ENCODE peak calls at places on chromosomes 12 and 14, in four cellular contexts. T, Q, X and B are unnamed samples.

GRCh38 chr14:100612879-100613455 is 25.8 kb upstream of the BEGAIN start:
- DNase-seq in T (no peak), Q (no peak), X (no peak), B (no peak)

GRCh38 chr12:45381351-45381750 is 165.5 kb downstream of the ANO6 start:
- DNase-seq in T (no peak), Q (no peak), X (no peak), B (no peak)

GRCh38 chr14:29144598-29144997 is 378.0 kb downstream of the FOXG1 start:
- DNase-seq in T (no peak), Q (no peak), X (no peak), B (no peak)

GRCh38 chr14:68327231-68327630 is 465.6 kb downstream of the ZFP36L1 start:
- DNase-seq in T (no peak), Q (no peak), X (no peak), B (no peak)

GRCh38 chr12:27970391-27970980 is 2.0 kb downstream of the PTHLH start:
- DNase-seq in T (no peak), Q (peak; percentile 74), X (peak; percentile 51), B (no peak)

GRCh38 chr12:6824085-6824800 is 2.6 kb downstream of the GPR162 start:
- DNase-seq in T (no peak), Q (no peak), X (no peak), B (no peak)

GRCh38 chr14:39265741-39266588 is 32.2 kb downstream of the MIA2 start:
- DNase-seq in T (peak; percentile 58), Q (no peak), X (no peak), B (no peak)

GRCh38 chr14:90616881-90617280 is 199.3 kb downstream of the TTC7B start:
- DNase-seq in T (no peak), Q (no peak), X (no peak), B (no peak)

GRCh38 chr12:57473392-57473791 is 6.3 kb downstream of the ARHGAP9 start:
- DNase-seq in T (no peak), Q (no peak), X (no peak), B (no peak)

GRCh38 chr14:88974991-88975835 is 150.8 kb downstream of the TTC8 start:
- DNase-seq in T (no peak), Q (no peak), X (no peak), B (no peak)

GRCh38 chr12:131096681-131097181 is 143.0 kb downstream of the ADGRD1 start:
- DNase-seq in T (no peak), Q (no peak), X (no peak), B (no peak)

GRCh38 chr12:110636516-110636915 is 22.6 kb downstream of the TCTN1 start:
- DNase-seq in T (no peak), Q (no peak), X (no peak), B (no peak)

GRCh38 chr14:26730929-26731618 is 133.2 kb upstream of the NOVA1 start:
- DNase-seq in T (no peak), Q (peak; percentile 67), X (peak; percentile 67), B (peak; percentile 65)

GRCh38 chr12:123024819-123025391 is 44.4 kb downstream of the ARL6IP4 start:
- DNase-seq in T (no peak), Q (no peak), X (no peak), B (no peak)

GRCh38 chr14:28776482-28777266 is 10.1 kb downstream of the FOXG1 start:
- DNase-seq in T (no peak), Q (no peak), X (no peak), B (no peak)

GRCh38 chr14:77302926-77303325 is 17.8 kb downstream of the POMT2 start:
- DNase-seq in T (no peak), Q (no peak), X (peak; percentile 78), B (no peak)

GRCh38 chr12:51900323-51900889 is 6.9 kb upstream of the ACVRL1 start:
- DNase-seq in T (no peak), Q (no peak), X (no peak), B (no peak)

GRCh38 chr12:89263874-89264273 is 88.4 kb downstream of the DUSP6 start:
- DNase-seq in T (no peak), Q (no peak), X (peak; percentile 33), B (no peak)

GRCh38 chr14:87049886-87050820 is 942.8 kb downstream of the GALC start:
- DNase-seq in T (no peak), Q (peak; percentile 46), X (peak; percentile 90), B (peak; percentile 67)

GRCh38 chr12:52872644-52873384 is 24.0 kb upstream of the KRT78 start:
- DNase-seq in T (no peak), Q (no peak), X (no peak), B (no peak)

GRCh38 chr12:123384318-123384993 is 524 bp downstream of the KMT5A start:
- DNase-seq in T (no peak), Q (peak; percentile 52), X (peak; percentile 46), B (peak; percentile 22)

GRCh38 chr14:85921241-85921640 is 391.3 kb downstream of the FLRT2 start:
- DNase-seq in T (no peak), Q (no peak), X (no peak), B (peak; percentile 6)

GRCh38 chr12:129753596-129753995 is 150.2 kb downstream of the TMEM132D start:
- DNase-seq in T (no peak), Q (no peak), X (peak; percentile 27), B (no peak)

GRCh38 chr14:23602181-23603095 is 23.8 kb upstream of the JPH4 start:
- DNase-seq in T (no peak), Q (no peak), X (no peak), B (no peak)

GRCh38 chr14:69558774-69559173 is 15.9 kb downstream of the CCDC177 start:
- DNase-seq in T (no peak), Q (no peak), X (no peak), B (no peak)

GRCh38 chr14:69048456-69048855 is 69.4 kb upstream of the ACTN1 start:
- DNase-seq in T (no peak), Q (no peak), X (no peak), B (no peak)

GRCh38 chr12:130547480-130548155 is 168.5 kb downstream of the RIMBP2 start:
- DNase-seq in T (no peak), Q (no peak), X (no peak), B (no peak)

GRCh38 chr12:50222275-50222783 is 55.2 kb upstream of the CERS5 start:
- DNase-seq in T (peak; percentile 34), Q (peak; percentile 59), X (peak; percentile 94), B (peak; percentile 91)

GRCh38 chr12:50220357-50221061 is 53.3 kb upstream of the CERS5 start:
- DNase-seq in T (no peak), Q (peak; percentile 24), X (peak; percentile 47), B (peak; percentile 39)

GRCh38 chr12:50224026-50224692 is 57.0 kb upstream of the CERS5 start:
- DNase-seq in T (no peak), Q (peak; percentile 38), X (peak; percentile 85), B (peak; percentile 59)

GRCh38 chr12:50219544-50219943 is 52.4 kb upstream of the CERS5 start:
- DNase-seq in T (no peak), Q (no peak), X (no peak), B (no peak)

DNA sequence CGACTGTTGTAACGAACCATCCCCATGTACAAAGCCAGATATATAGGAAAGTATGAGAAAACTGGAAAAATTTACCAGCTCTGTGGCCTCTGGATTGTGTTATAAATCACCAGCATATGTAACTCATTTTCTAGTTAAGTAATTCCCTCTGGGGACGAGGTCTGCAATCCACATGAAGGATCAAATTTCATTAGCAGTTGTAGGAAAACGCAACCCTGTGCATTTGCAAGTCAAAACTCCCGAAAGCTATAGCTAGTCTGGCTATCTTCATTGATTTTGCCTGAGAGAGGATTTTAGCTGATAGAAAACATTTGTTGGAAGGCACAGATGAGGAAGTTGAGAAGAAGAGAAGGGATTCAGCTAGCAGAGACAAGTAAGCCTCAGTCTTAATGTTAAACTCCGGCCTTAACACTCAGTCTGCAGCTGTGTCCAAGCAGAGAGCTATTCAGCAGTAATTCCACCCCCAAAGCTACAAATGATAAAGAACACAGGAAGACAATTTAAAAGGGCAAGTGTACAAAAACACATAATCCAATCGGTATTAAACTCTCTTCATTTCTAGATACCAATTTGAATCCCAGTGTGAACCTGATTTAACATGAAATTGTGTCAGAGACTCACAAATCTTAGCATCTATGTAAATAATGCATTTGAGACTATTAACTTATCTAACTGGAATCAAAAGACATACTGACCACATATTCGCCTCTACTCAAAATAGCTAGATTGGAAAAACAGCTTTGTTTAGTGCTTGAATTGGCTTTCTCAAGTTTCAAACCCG is 54.2 kb upstream of the CERS5 start:
- DNase-seq in T (no peak), Q (peak; percentile 45), X (peak; percentile 66), B (peak; percentile 51)
- H3K27ac ChIP-seq in T (peak overlapping the region; percentile 88), Q (peak overlapping the region; percentile 66), X (peak overlapping the region; percentile 58), B (peak overlapping the region; percentile 50)

DNA sequence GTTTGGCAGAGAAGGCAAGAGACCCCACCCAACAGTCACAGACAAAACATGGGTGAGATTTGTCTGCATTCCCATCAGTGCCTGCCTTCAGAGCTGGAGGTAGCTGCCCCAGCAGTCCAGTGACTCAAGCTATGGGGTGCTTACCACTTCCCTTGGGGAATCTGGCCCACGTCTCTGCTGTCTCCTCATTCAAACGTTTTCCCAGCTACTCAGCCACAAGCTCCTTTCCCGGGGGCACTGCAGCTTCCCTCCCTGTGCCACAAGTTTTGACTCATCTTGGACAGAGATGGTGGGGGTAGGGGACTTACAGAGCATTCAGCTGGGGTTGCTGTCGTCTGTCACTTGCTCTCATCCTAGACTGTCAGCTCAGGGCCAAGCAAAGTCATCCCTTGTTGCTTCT is 66.6 kb downstream of the FBXL14 start:
- DNase-seq in T (no peak), Q (no peak), X (no peak), B (no peak)
- H3K4me3 ChIP-seq in T (no peak overlapping the region), Q (no peak overlapping the region), X (no peak overlapping the region), B (no peak overlapping the region)

DNA sequence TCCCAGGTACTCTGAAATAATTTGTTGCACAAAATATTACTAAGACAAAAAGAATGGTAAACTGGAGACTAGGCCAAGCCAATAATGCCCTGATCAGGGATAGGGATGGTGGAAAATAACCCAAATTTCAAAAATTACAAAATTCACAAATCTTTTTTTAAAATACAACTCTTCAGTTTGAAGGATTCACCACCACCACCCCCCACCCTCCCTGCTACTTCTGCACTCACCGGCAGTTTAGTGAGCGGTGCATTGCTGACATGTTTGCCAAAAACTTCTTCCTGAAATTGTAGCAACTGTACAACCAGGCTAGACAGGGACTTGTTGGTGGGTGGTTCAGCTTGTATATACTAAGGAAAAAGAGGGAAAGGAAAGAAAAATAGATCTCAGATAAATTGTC is 2.3 kb downstream of the SMARCC2 start:
- DNase-seq in T (no peak), Q (no peak), X (no peak), B (no peak)
- H3K4me1 ChIP-seq in T (peaks cover 42% of the 10 kb centered on the region), Q (peaks cover 10% of the 10 kb centered on the region), X (peaks cover 5% of the 10 kb centered on the region), B (peaks cover 5% of the 10 kb centered on the region)

DNA sequence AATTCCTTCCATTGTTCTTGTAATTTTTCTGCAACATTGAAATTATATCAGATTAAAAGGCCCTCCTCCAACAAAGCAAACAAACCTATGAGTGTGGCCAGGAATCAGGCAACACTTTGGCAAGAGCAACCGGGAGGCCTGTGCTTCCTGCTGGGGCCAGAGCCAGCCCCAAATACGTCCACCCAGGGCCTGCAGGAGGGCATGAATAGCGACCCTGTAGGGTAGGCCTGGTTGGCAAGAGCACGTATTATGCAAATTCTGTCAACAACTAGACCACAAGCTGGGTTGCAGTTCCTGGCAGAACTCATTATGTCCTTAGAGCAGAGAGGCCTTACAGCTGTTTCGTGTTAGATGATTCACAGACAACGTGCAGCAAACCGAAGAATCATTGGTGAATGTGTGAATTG is 26.9 kb upstream of the LGALS3 start:
- DNase-seq in T (peak; percentile 73), Q (peak; percentile 79), X (peak; percentile 81), B (peak; percentile 84)
- H3K27ac ChIP-seq in T (peak overlapping the region; percentile 95), Q (peak overlapping the region; percentile 51), X (peak overlapping the region; percentile 12), B (peak overlapping the region; percentile 60)